ENCODE peak calls at places on chromosome X, in eight cellular contexts. O, S, G, M, P, F, Y and K are unnamed samples.

GRCh38 chrX:69291111-69291510 is 125.9 kb upstream of the PJA1 start:
- DNase-seq in O (no peak), S (no peak), G (no peak), M (no peak), P (no peak), F (no peak), Y (no peak), K (no peak)

GRCh38 chrX:129653181-129653984 is 1.4 kb downstream of the APLN start:
- DNase-seq in O (no peak), S (no peak), G (no peak), M (peak; percentile 14), P (peak; percentile 39), F (no peak), Y (no peak), K (no peak)

GRCh38 chrX:149151805-149152757 is 353.0 kb downstream of the IDS start:
- DNase-seq in O (no peak), S (peak; percentile 14), G (no peak), M (no peak), P (peak; percentile 32), F (no peak), Y (no peak), K (no peak)

GRCh38 chrX:133549319-133549933 is 134.1 kb upstream of the GPC4 start:
- DNase-seq in O (no peak), S (no peak), G (no peak), M (no peak), P (no peak), F (no peak), Y (no peak), K (no peak)

GRCh38 chrX:39460491-39460890 is 637.3 kb downstream of the BCOR start:
- DNase-seq in O (no peak), S (no peak), G (no peak), M (no peak), P (no peak), F (no peak), Y (no peak), K (no peak)

GRCh38 chrX:84248226-84248625 is 60.2 kb upstream of the RPS6KA6 start:
- DNase-seq in O (no peak), S (no peak), G (no peak), M (no peak), P (no peak), F (no peak), Y (no peak), K (no peak)

GRCh38 chrX:123173833-123174232 is 10.2 kb upstream of the GRIA3 start:
- DNase-seq in O (no peak), S (peak; percentile 22), G (no peak), M (no peak), P (no peak), F (peak; percentile 8), Y (no peak), K (no peak)

GRCh38 chrX:49727847-49728246 is 32.1 kb upstream of the PAGE1 start:
- DNase-seq in O (no peak), S (no peak), G (no peak), M (no peak), P (no peak), F (no peak), Y (no peak), K (no peak)

GRCh38 chrX:122945328-122945727 is 238.8 kb upstream of the GRIA3 start:
- DNase-seq in O (no peak), S (no peak), G (no peak), M (no peak), P (no peak), F (no peak), Y (no peak), K (no peak)

GRCh38 chrX:105101378-105101777 is 119.1 kb downstream of the TEX13A start:
- DNase-seq in O (no peak), S (no peak), G (no peak), M (no peak), P (no peak), F (no peak), Y (no peak), K (no peak)

GRCh38 chrX:102546818-102547493 is 30.4 kb upstream of the TMSB15A start:
- DNase-seq in O (peak; percentile 15), S (no peak), G (no peak), M (no peak), P (no peak), F (no peak), Y (no peak), K (no peak)

GRCh38 chrX:153908219-153908875 is 3.9 kb downstream of the AVPR2 start:
- DNase-seq in O (no peak), S (no peak), G (no peak), M (no peak), P (no peak), F (no peak), Y (no peak), K (no peak)

GRCh38 chrX:44234541-44234940 is 108.9 kb downstream of the EFHC2 start:
- DNase-seq in O (no peak), S (no peak), G (no peak), M (no peak), P (no peak), F (no peak), Y (no peak), K (no peak)

GRCh38 chrX:40960041-40960440 is 125.2 kb upstream of the USP9X start:
- DNase-seq in O (no peak), S (no peak), G (no peak), M (no peak), P (no peak), F (no peak), Y (no peak), K (no peak)

GRCh38 chrX:630007-630921 is at the start of gene SHOX:
- DNase-seq in O (no peak), S (no peak), G (no peak), M (peak; percentile 68), P (no peak), F (no peak), Y (no peak), K (no peak)

GRCh38 chrX:39766882-39767281 is 330.9 kb downstream of the BCOR start:
- DNase-seq in O (peak; percentile 55), S (no peak), G (no peak), M (no peak), P (no peak), F (no peak), Y (no peak), K (no peak)

DNA sequence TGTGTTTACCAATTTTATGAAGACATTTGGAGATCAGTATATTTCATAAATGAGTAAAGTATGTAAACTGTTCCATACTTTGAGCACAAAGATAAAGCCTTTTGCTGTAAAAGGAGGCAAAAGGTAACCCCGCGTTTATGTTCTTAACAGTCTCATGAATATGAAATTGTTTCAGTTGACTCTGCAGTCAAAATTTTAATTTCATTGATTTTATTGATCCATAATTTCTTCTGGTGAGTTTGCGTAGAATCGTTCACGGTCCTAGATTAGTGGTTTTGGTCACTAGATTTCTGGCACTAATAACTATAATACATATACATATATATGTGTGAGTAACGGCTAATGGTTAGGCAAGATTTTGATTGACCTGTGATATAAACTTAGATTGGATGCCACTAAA is 1.9 kb downstream of the FMR1 start:
- DNase-seq in O (no peak), S (no peak), G (no peak), M (no peak), P (no peak), F (no peak), Y (no peak), K (no peak)
- TF ChIP-seq POLR2A in O (no peak), S (no peak), G (no peak), M (no peak), P (no peak), F (no peak), Y (no peak), K (no peak)

GRCh38 chrX:48569958-48570357 is 4.3 kb upstream of the RBM3 start:
- DNase-seq in O (no peak), S (peak; percentile 36), G (no peak), M (no peak), P (no peak), F (no peak), Y (no peak), K (no peak)
- TF ChIP-seq POLR2A in O (no peak), S (no peak), G (no peak), M (no peak), P (no peak), F (no peak), Y (no peak), K (no peak)

GRCh38 chrX:23907106-23907495 is 637 bp downstream of the APOO start:
- DNase-seq in O (no peak), S (peak; percentile 56), G (no peak), M (no peak), P (no peak), F (no peak), Y (no peak), K (no peak)

GRCh38 chrX:23908219-23909003 is 605 bp downstream of the CXorf58 start:
- DNase-seq in O (no peak), S (no peak), G (no peak), M (no peak), P (no peak), F (no peak), Y (no peak), K (no peak)

GRCh38 chrX:23911436-23911835 is 3.6 kb downstream of the CXorf58 start:
- DNase-seq in O (no peak), S (peak; percentile 53), G (no peak), M (no peak), P (no peak), F (no peak), Y (no peak), K (no peak)

GRCh38 chrX:23904096-23904495 is 3.6 kb downstream of the APOO start:
- DNase-seq in O (no peak), S (no peak), G (no peak), M (no peak), P (no peak), F (no peak), Y (no peak), K (no peak)

DNA sequence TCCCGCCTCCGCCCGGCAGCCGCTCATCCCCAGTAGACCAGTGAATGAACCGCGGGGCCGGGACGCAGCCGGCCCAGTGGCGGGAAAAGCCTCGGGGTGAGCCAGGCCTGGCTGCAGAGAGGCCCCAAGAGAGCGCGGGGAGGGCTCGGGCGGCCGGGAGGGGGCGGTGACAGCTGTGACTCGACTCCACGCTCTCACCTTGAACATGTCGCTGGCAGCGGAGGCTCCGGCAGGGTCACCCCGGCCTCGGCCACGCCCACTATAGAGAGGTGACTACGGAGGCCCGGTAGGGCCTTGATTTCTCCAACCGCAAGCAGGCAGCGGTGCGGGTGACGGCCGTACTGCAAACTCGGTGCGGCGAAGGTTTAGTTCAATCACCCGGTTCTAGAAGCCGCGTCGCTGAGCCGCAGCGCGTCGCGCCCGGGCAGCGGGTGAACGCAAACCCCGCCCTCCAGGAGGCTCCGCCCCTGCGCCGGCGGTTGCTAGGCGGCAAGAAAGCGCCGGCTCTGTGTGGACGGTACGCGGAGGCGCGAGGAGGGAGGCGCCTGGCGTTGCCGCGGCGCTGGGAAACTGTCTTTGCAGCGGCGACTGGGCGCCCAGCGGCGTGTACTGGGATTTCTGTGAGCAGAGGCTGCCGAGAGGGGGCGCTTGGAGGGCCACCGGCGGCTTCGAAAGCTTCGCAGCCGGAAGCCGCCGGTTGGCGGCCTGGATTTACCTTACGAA is at the start of the genes APOO and CXorf58:
- DNase-seq in O (peak; percentile 93), S (peak; percentile 95), G (peak; percentile 88), M (peak; percentile 95), P (peak; percentile 85), F (peak; percentile 83), Y (peak; percentile 95), K (peak; percentile 40)
- TF ChIP-seq POLR2A in O (no peak), S (no peak), G (peak; percentile 51), M (no peak), P (no peak), F (no peak), Y (no peak), K (no peak)

DNA sequence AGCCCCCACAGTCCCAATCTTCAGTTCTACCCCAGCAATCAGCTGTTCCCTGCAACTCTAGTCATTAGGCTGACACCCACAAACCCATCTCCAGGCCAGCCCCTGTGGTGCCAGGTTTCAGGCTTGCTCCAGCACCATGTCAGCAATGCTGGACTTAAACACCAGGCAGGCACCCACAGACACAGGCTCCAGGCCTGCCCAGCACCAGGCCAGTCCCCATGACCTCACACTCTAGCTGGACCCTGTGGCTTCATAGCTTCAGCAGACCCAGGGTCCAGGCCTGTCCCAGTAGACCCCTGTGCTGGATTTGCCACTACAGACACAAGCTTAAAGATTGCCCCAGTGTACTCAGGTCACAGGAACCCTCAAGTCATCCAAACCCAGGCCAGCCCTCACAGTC is 300.3 kb downstream of the CHIC1 start:
- DNase-seq in O (no peak), S (no peak), G (no peak), M (no peak), P (no peak), F (no peak), Y (no peak), K (no peak)
- TF ChIP-seq POLR2A in O (no peak), S (no peak), G (no peak), M (no peak), P (no peak), F (no peak), Y (no peak), K (no peak)